ENCODE peak calls at places on chromosomes 11 and 22, in five cellular contexts. One of them, this sample, is unnamed.

GRCh38 chr11:118889796-118890195 is 6.1 kb downstream of the CXCR5 start:
- DNase-seq in left ventricle myocardium inferior: peak
- DNase-seq in WERI-Rb-1: no peak
- DNase-seq in MCF 10A: peak
- DNase-seq in fibroblast of lung: no peak
- DNase-seq in this sample: no peak

GRCh38 chr22:27748355-27749168 is 53.0 kb downstream of the MN1 start:
- DNase-seq in left ventricle myocardium inferior: no peak
- DNase-seq in WERI-Rb-1: peak
- DNase-seq in MCF 10A: peak
- DNase-seq in fibroblast of lung: peak
- DNase-seq in this sample: no peak

GRCh38 chr11:122173587-122173986 is 57.6 kb upstream of the BLID start:
- DNase-seq in left ventricle myocardium inferior: no peak
- DNase-seq in WERI-Rb-1: no peak
- DNase-seq in MCF 10A: no peak
- DNase-seq in fibroblast of lung: no peak
- DNase-seq in this sample: no peak

GRCh38 chr11:62513651-62514050 is 33.0 kb downstream of the AHNAK start:
- DNase-seq in left ventricle myocardium inferior: no peak
- DNase-seq in WERI-Rb-1: no peak
- DNase-seq in MCF 10A: no peak
- DNase-seq in fibroblast of lung: no peak
- DNase-seq in this sample: no peak

GRCh38 chr11:117902001-117902855 is 25.8 kb upstream of the FXYD6 start:
- DNase-seq in left ventricle myocardium inferior: no peak
- DNase-seq in WERI-Rb-1: no peak
- DNase-seq in MCF 10A: no peak
- DNase-seq in fibroblast of lung: no peak
- DNase-seq in this sample: no peak

GRCh38 chr11:69540118-69541000 is 58.9 kb downstream of the LINC01488 start:
- DNase-seq in left ventricle myocardium inferior: peak
- DNase-seq in WERI-Rb-1: no peak
- DNase-seq in MCF 10A: no peak
- DNase-seq in fibroblast of lung: no peak
- DNase-seq in this sample: peak

GRCh38 chr22:18075101-18075730 is 2.6 kb upstream of the PEX26 start:
- DNase-seq in left ventricle myocardium inferior: no peak
- DNase-seq in WERI-Rb-1: no peak
- DNase-seq in MCF 10A: no peak
- DNase-seq in fibroblast of lung: no peak
- DNase-seq in this sample: peak

GRCh38 chr11:74566386-74566960 is 25.9 kb upstream of the POLD3 start:
- DNase-seq in left ventricle myocardium inferior: no peak
- DNase-seq in WERI-Rb-1: no peak
- DNase-seq in MCF 10A: no peak
- DNase-seq in fibroblast of lung: no peak
- DNase-seq in this sample: no peak

GRCh38 chr22:36298118-36298517 is 45.2 kb downstream of the APOL1 start:
- DNase-seq in left ventricle myocardium inferior: no peak
- DNase-seq in WERI-Rb-1: peak
- DNase-seq in MCF 10A: no peak
- DNase-seq in fibroblast of lung: no peak
- DNase-seq in this sample: no peak

GRCh38 chr11:44101098-44101497 is 5.6 kb downstream of the EXT2 start:
- DNase-seq in left ventricle myocardium inferior: no peak
- DNase-seq in WERI-Rb-1: no peak
- DNase-seq in MCF 10A: no peak
- DNase-seq in fibroblast of lung: no peak
- DNase-seq in this sample: no peak

GRCh38 chr22:24231706-24232105 is 13.2 kb downstream of the GGT5 start:
- DNase-seq in left ventricle myocardium inferior: no peak
- DNase-seq in WERI-Rb-1: no peak
- DNase-seq in MCF 10A: no peak
- DNase-seq in fibroblast of lung: no peak
- DNase-seq in this sample: no peak

GRCh38 chr22:35742342-35743100 is 24.8 kb downstream of the APOL5 start:
- DNase-seq in left ventricle myocardium inferior: no peak
- DNase-seq in WERI-Rb-1: no peak
- DNase-seq in MCF 10A: peak
- DNase-seq in fibroblast of lung: peak
- DNase-seq in this sample: no peak

GRCh38 chr22:41481131-41481830 is 12.4 kb downstream of the ACO2 start:
- DNase-seq in left ventricle myocardium inferior: peak
- DNase-seq in WERI-Rb-1: no peak
- DNase-seq in MCF 10A: no peak
- DNase-seq in fibroblast of lung: peak
- DNase-seq in this sample: peak

GRCh38 chr11:57217053-57217452 is 20.0 kb downstream of the APLNR start:
- DNase-seq in left ventricle myocardium inferior: peak
- DNase-seq in WERI-Rb-1: no peak
- DNase-seq in MCF 10A: no peak
- DNase-seq in fibroblast of lung: no peak
- DNase-seq in this sample: no peak

GRCh38 chr11:67384851-67385366 is 6.9 kb upstream of the RAD9A start:
- DNase-seq in left ventricle myocardium inferior: no peak
- DNase-seq in WERI-Rb-1: no peak
- DNase-seq in MCF 10A: peak
- DNase-seq in fibroblast of lung: peak
- DNase-seq in this sample: no peak

DNA sequence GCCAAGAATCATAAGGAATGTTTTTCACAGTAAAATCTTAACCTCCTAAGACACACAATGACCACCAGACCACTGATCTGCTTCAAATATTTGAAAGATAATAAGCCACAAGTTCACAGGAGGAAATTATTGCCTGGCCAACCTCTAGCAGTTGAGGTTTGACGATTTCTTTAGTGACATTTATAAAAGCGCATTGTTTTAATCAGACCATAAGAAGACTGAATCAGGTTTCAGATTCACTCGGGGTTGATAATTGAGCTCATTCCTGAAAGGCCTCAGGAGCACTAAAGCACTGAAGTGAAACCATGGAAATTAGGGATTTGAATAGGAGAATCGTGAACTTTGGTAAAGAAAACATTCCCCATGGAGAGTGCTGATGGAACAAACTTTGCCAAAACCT is 56.4 kb upstream of the EIF3M start:
- DNase-seq in left ventricle myocardium inferior: no peak
- DNase-seq in WERI-Rb-1: no peak
- DNase-seq in MCF 10A: no peak
- DNase-seq in fibroblast of lung: no peak
- DNase-seq in this sample: no peak
- TF ChIP-seq CTCF in left ventricle myocardium inferior: no peak
- TF ChIP-seq CTCF in WERI-Rb-1: no peak
- TF ChIP-seq CTCF in MCF 10A: no peak
- TF ChIP-seq CTCF in fibroblast of lung: no peak
- TF ChIP-seq CTCF in this sample: no peak

GRCh38 chr22:19755722-19756287 is 4.8 kb upstream of the TBX1 start:
- DNase-seq in left ventricle myocardium inferior: no peak
- DNase-seq in WERI-Rb-1: no peak
- DNase-seq in MCF 10A: no peak
- DNase-seq in fibroblast of lung: no peak
- DNase-seq in this sample: no peak

GRCh38 chr22:19757985-19758895 is 2.3 kb upstream of the TBX1 start:
- DNase-seq in left ventricle myocardium inferior: no peak
- DNase-seq in WERI-Rb-1: no peak
- DNase-seq in MCF 10A: no peak
- DNase-seq in fibroblast of lung: no peak
- DNase-seq in this sample: no peak

GRCh38 chr22:19755145-19755710 is 5.3 kb upstream of the TBX1 start:
- DNase-seq in left ventricle myocardium inferior: no peak
- DNase-seq in WERI-Rb-1: no peak
- DNase-seq in MCF 10A: no peak
- DNase-seq in fibroblast of lung: no peak
- DNase-seq in this sample: no peak

GRCh38 chr22:19757140-19757984 is 3.2 kb upstream of the TBX1 start:
- DNase-seq in left ventricle myocardium inferior: no peak
- DNase-seq in WERI-Rb-1: no peak
- DNase-seq in MCF 10A: no peak
- DNase-seq in fibroblast of lung: no peak
- DNase-seq in this sample: no peak

DNA sequence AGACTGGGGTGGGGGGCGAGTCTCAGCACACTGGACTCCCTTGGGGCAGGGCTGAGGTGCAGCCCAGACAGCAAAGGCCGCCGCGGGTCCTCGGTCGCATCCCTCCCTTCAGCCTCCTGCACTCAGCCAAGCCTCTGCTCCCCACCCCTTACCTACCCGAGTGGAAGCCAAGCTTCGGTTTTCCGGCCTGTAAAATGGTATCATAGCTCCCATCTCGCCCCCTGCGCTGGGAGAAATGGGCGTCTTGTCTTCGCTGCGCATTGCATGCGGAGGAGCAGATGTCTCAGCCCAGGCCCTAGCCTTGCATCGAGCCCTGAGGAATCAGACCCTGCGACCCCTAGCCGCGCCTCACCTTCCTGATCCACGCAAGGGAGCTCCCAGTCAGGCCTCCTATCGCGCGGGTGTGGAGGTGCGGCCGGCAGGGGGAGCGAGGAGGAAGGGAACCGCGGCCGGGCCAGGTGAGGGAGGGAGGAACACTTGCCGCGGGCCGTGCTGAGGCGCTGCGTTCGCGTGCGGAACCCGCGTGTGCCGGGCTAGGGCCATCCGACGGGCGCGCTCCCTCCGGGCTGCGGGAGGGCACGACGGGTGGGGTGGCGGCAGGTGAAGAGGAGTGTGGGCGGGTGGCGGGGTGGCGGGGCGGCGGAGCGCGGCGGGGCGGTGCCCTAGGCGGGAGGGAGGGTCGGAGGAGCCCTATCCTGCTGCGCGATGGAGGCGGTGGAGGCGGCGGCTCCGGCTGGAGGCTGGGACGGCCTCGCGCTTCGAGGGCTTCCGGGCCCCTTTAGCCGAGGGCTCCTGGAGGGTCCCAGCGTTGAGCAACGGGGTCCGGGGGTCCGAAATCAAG is 4.1 kb upstream of the TBX1 start:
- DNase-seq in left ventricle myocardium inferior: no peak
- DNase-seq in WERI-Rb-1: peak
- DNase-seq in MCF 10A: peak
- DNase-seq in fibroblast of lung: no peak
- DNase-seq in this sample: no peak
- TF ChIP-seq CTCF in left ventricle myocardium inferior: peak
- TF ChIP-seq CTCF in WERI-Rb-1: no peak
- TF ChIP-seq CTCF in MCF 10A: peak
- TF ChIP-seq CTCF in fibroblast of lung: peak
- TF ChIP-seq CTCF in this sample: peak

GRCh38 chr11:93198221-93198650 is 445 bp upstream of the SLC36A4 start:
- DNase-seq in left ventricle myocardium inferior: no peak
- DNase-seq in WERI-Rb-1: no peak
- DNase-seq in MCF 10A: peak
- DNase-seq in fibroblast of lung: peak
- DNase-seq in this sample: no peak
- TF ChIP-seq CTCF in left ventricle myocardium inferior: no peak
- TF ChIP-seq CTCF in WERI-Rb-1: no peak
- TF ChIP-seq CTCF in MCF 10A: no peak
- TF ChIP-seq CTCF in fibroblast of lung: no peak
- TF ChIP-seq CTCF in this sample: no peak

GRCh38 chr22:50531546-50532352 is 1.9 kb upstream of the TYMP start:
- DNase-seq in left ventricle myocardium inferior: peak
- DNase-seq in WERI-Rb-1: peak
- DNase-seq in MCF 10A: peak
- DNase-seq in fibroblast of lung: peak
- DNase-seq in this sample: no peak
- TF ChIP-seq CTCF in left ventricle myocardium inferior: no peak
- TF ChIP-seq CTCF in WERI-Rb-1: no peak
- TF ChIP-seq CTCF in MCF 10A: no peak
- TF ChIP-seq CTCF in fibroblast of lung: no peak
- TF ChIP-seq CTCF in this sample: peak

DNA sequence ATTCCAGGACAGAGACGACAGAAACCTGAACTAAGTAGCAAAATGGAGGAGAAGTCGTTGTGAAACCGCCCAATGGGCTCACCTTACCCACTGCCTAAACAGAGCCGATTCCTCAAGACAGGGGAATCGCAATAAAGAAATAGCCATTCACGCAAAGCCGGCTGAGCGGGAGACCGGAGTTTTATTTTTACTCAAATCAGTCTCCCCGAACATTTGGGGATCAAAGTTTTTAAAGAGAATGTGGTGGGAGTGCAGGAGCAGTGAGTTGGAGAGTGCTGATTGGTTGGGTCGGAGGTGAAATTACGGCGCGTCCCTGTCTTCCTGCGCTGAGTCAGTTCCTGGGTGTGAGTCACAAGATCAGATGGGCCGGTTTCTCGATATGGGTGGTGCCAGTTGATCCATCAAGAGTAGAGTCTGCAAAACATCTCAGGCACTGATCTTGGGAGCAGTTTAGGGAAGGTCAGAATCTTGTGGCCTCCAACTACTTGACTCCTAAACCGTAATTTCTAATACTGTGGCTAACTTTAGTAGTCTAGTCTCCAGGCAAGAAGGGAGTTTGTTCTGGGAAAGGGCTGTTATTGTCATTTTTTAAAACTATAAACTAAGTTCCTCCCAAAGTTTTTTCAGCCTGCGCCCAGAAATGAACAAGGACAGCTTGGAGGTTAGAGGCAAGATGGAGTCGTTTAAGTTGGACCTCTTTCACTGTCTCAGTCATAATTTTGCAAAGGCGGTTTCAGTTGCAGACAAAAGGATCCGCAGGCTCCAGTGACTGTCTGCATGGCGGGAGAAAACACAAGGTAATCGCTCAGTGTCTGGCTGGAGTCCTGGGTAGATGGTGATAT is 34.1 kb downstream of the OR4D9 start:
- DNase-seq in left ventricle myocardium inferior: no peak
- DNase-seq in WERI-Rb-1: no peak
- DNase-seq in MCF 10A: peak
- DNase-seq in fibroblast of lung: peak
- DNase-seq in this sample: no peak
- TF ChIP-seq CTCF in left ventricle myocardium inferior: no peak
- TF ChIP-seq CTCF in WERI-Rb-1: no peak
- TF ChIP-seq CTCF in MCF 10A: no peak
- TF ChIP-seq CTCF in fibroblast of lung: no peak
- TF ChIP-seq CTCF in this sample: no peak

DNA sequence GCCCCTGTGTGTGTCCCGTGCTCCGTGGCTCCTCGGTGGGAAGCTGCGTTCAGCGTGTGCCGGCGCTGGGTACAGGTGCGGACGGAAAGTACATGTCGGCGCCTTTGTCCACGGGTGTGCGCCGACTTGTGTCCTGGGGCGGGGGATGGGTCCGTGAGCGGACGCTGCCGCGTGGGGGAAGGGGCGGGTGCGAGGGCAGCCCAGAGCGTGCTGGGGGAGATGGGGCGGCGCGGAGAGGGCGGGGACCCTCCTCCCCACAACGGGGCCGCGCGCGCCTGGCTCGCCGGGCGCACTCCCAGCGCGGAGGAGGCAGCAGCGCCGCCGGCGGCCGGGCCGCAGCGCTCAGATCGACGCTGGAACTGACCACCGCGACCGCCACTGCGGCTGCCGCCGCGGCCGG is 33.6 kb upstream of the RELT start:
- DNase-seq in left ventricle myocardium inferior: no peak
- DNase-seq in WERI-Rb-1: no peak
- DNase-seq in MCF 10A: no peak
- DNase-seq in fibroblast of lung: no peak
- DNase-seq in this sample: no peak
- TF ChIP-seq CTCF in left ventricle myocardium inferior: peak
- TF ChIP-seq CTCF in WERI-Rb-1: no peak
- TF ChIP-seq CTCF in MCF 10A: no peak
- TF ChIP-seq CTCF in fibroblast of lung: no peak
- TF ChIP-seq CTCF in this sample: peak